ENCODE peak calls at places on chromosome 21, in four cellular contexts. V is breast epithelium; O is CD4-positive, alpha-beta T cell; L is left lung. D is an unnamed sample.

GRCh38 chr21:32136546-32136945 is 142.3 kb downstream of the MIS18A start:
- DNase-seq in V (no peak), O (no peak), L (no peak), D (no peak)

GRCh38 chr21:35925497-35925896 is 134.8 kb downstream of the SETD4 start:
- DNase-seq in V (peak), O (no peak), L (no peak), D (no peak)

GRCh38 chr21:31366825-31367224 is 22.8 kb upstream of the TIAM1 start:
- DNase-seq in V (peak), O (no peak), L (no peak), D (no peak)

GRCh38 chr21:44880762-44881585 is 7.5 kb upstream of the PTTG1IP start:
- DNase-seq in V (no peak), O (no peak), L (no peak), D (no peak)

GRCh38 chr21:37555672-37556261 is 189.2 kb downstream of the DYRK1A start:
- DNase-seq in V (no peak), O (no peak), L (no peak), D (no peak)

GRCh38 chr21:17779486-17779885 is 39.7 kb downstream of the C21orf91 start:
- DNase-seq in V (no peak), O (no peak), L (no peak), D (no peak)

GRCh38 chr21:36699546-36700294 is 805 bp downstream of the SIM2 start:
- DNase-seq in V (no peak), O (no peak), L (peak), D (no peak)

GRCh38 chr21:35096959-35097358 is 47.9 kb upstream of the RUNX1 start:
- DNase-seq in V (no peak), O (no peak), L (no peak), D (no peak)

GRCh38 chr21:44711327-44712202 is at the start of gene TSPEAR:
- DNase-seq in V (no peak), O (no peak), L (no peak), D (peak)

GRCh38 chr21:36260030-36260787 is 59.8 kb upstream of the MORC3 start:
- DNase-seq in V (no peak), O (peak), L (no peak), D (peak)

GRCh38 chr21:15122241-15122640 is 57.4 kb upstream of the NRIP1 start:
- DNase-seq in V (no peak), O (no peak), L (no peak), D (no peak)

GRCh38 chr21:18049461-18049860 is 195.2 kb upstream of the CHODL start:
- DNase-seq in V (no peak), O (no peak), L (no peak), D (no peak)

GRCh38 chr21:31205412-31205811 is 138.6 kb downstream of the TIAM1 start:
- DNase-seq in V (no peak), O (no peak), L (no peak), D (no peak)

DNA sequence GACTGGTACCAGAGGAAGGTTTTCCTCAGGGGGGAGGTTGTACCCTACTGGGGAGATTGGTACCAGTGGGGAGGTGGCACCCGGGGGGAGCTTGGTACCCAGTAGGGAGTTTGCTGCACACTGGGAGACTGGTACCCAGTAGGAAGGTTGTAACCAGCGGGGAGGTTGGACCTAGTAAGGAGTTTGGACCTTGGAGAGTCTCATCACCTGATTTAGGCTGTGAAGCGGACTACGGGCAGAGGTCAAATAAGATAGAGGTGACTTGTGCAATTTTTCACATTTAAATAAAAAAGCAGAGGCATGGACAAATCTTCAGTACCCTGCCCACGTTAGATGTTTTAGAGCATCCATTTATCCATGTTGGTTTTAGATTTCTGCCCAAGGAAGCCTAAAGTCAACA is 36.4 kb upstream of the MRPS6 start:
- DNase-seq in V (no peak), O (no peak), L (no peak), D (no peak)
- H3K27ac ChIP-seq in V (no peak), O (no peak), L (no peak), D (no peak)

GRCh38 chr21:42682661-42683060 is 29.2 kb downstream of the PDE9A start:
- DNase-seq in V (no peak), O (no peak), L (peak), D (no peak)

GRCh38 chr21:42684109-42684916 is 30.9 kb downstream of the PDE9A start:
- DNase-seq in V (no peak), O (peak), L (peak), D (no peak)

GRCh38 chr21:42685036-42685435 is 31.6 kb downstream of the PDE9A start:
- DNase-seq in V (no peak), O (no peak), L (peak), D (no peak)

GRCh38 chr21:42681296-42682206 is 28.1 kb downstream of the PDE9A start:
- DNase-seq in V (no peak), O (no peak), L (peak), D (no peak)

DNA sequence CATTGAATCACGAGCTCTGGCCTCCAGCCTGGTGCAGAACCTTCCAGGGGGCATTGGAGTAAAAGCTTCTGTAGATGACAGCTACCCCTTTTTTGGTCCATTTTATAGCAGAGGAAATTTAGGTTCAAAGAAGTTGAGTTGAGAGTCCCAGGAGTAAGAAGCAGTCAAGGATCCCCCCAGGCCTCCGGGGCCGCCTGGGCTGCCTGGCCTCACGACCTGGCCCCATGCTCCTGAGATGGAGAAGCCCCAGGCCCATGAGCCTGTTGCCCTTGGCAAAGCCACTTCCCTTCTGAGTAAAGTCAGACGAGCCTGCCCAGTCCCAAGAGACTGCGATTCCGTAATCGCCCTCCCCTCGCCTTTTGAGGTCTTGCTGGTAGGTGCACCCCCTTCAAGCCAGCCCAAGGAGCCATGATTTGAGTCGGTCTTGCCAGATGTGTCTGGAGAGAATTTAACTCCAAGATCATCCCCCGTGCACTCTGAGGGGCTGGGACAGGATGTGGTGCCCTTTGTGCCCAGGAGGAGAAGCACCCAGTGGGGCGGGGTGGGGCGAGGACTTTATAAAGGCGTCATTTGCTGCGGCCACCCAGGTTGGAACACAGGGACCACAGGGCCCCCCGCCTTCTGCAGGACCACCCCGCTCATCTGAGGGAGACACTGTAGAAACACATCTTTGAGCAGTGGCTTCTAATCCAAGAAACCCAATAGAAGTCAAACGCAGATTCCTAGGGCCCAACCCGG is 30.1 kb downstream of the PDE9A start:
- DNase-seq in V (no peak), O (no peak), L (peak), D (no peak)
- H3K27ac ChIP-seq in V (no peak), O (no peak), L (no peak), D (no peak)

GRCh38 chr21:26445440-26445839 is 127.6 kb downstream of the CYYR1 start:
- DNase-seq in V (no peak), O (no peak), L (no peak), D (no peak)

GRCh38 chr21:26447932-26448331 is 125.2 kb downstream of the CYYR1 start:
- DNase-seq in V (no peak), O (no peak), L (no peak), D (no peak)

GRCh38 chr21:26448751-26449150 is 124.3 kb downstream of the CYYR1 start:
- DNase-seq in V (no peak), O (no peak), L (no peak), D (no peak)

GRCh38 chr21:26451014-26451740 is 121.9 kb downstream of the CYYR1 start:
- DNase-seq in V (no peak), O (no peak), L (no peak), D (no peak)

DNA sequence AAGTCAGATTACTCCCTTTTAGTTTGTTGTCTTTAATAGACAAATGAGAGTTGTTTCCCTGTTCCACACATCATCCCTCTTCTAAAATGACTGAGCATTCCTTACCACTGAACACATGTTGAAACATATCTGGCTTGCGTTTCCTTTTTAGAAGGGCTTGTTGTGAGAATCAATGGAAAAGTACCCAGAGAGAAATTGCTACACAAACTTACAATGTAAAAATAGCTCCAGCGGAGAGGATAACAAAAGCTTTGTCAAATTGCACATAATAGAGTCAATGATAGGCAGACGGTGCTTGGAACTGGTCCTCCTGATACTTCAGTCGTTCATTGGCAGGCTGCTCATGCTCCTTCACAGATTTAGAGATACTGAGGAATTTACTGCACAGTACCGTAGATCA is 123.9 kb downstream of the CYYR1 start:
- DNase-seq in V (no peak), O (no peak), L (no peak), D (no peak)
- H3K27ac ChIP-seq in V (peak), O (no peak), L (no peak), D (peak)

DNA sequence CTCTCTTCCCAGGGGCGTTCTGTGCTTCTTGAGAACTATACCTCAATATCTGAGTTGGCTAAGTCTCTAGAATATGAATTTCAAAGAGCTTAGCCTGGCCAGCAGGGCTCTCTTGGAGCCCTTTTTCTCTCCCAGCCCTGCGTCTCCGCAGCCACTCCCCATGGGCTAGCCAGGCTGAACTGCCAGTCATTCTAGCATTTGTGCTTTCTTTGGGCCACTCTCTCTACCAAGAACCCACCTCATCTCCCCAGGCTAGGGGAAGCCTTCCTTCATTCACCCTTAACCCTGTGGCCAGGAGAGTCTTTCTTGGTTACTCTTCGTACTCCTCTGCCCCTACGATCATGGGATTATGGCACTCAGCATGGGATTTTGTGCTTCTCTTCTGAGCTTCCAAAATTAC is 18.2 kb downstream of the ABCG1 start:
- DNase-seq in V (no peak), O (no peak), L (no peak), D (no peak)
- H3K27ac ChIP-seq in V (no peak), O (peak), L (no peak), D (no peak)

D was measured in ascending aorta.